ENCODE peak calls at places on chromosomes 6 and 20, in six cellular contexts. One of them, this sample, is unnamed.

GRCh38 chr6:7513534-7513933 is 27.9 kb upstream of the DSP start:
- DNase-seq in HT1080: no peak
- DNase-seq in activated naive CD4-positive, alpha-beta T cell treated with anti-CD3 and anti-CD28 coated beads for 36 hours: no peak
- DNase-seq in endothelial cell: no peak
- DNase-seq in adrenal gland: no peak
- DNase-seq in NCI-H1417: no peak
- DNase-seq in this sample: no peak

GRCh38 chr6:148628251-148628650 is 118.6 kb upstream of the UST start:
- DNase-seq in HT1080: no peak
- DNase-seq in activated naive CD4-positive, alpha-beta T cell treated with anti-CD3 and anti-CD28 coated beads for 36 hours: no peak
- DNase-seq in endothelial cell: no peak
- DNase-seq in adrenal gland: no peak
- DNase-seq in NCI-H1417: no peak
- DNase-seq in this sample: no peak

GRCh38 chr6:13398421-13398994 is 70.2 kb upstream of the TBC1D7 start:
- DNase-seq in HT1080: no peak
- DNase-seq in activated naive CD4-positive, alpha-beta T cell treated with anti-CD3 and anti-CD28 coated beads for 36 hours: no peak
- DNase-seq in endothelial cell: no peak
- DNase-seq in adrenal gland: no peak
- DNase-seq in NCI-H1417: peak
- DNase-seq in this sample: no peak

GRCh38 chr6:97850458-97851218 is 567.6 kb upstream of the MMS22L start:
- DNase-seq in HT1080: peak
- DNase-seq in activated naive CD4-positive, alpha-beta T cell treated with anti-CD3 and anti-CD28 coated beads for 36 hours: no peak
- DNase-seq in endothelial cell: no peak
- DNase-seq in adrenal gland: no peak
- DNase-seq in NCI-H1417: peak
- DNase-seq in this sample: no peak

GRCh38 chr6:100461273-100461919 is 3.3 kb downstream of the SIM1 start:
- DNase-seq in HT1080: peak
- DNase-seq in activated naive CD4-positive, alpha-beta T cell treated with anti-CD3 and anti-CD28 coated beads for 36 hours: no peak
- DNase-seq in endothelial cell: peak
- DNase-seq in adrenal gland: no peak
- DNase-seq in NCI-H1417: peak
- DNase-seq in this sample: no peak

GRCh38 chr6:162177733-162178132 is 549.8 kb downstream of the PRKN start:
- DNase-seq in HT1080: peak
- DNase-seq in activated naive CD4-positive, alpha-beta T cell treated with anti-CD3 and anti-CD28 coated beads for 36 hours: no peak
- DNase-seq in endothelial cell: no peak
- DNase-seq in adrenal gland: peak
- DNase-seq in NCI-H1417: peak
- DNase-seq in this sample: no peak

GRCh38 chr6:7691021-7691420 is 34.9 kb upstream of the BMP6 start:
- DNase-seq in HT1080: no peak
- DNase-seq in activated naive CD4-positive, alpha-beta T cell treated with anti-CD3 and anti-CD28 coated beads for 36 hours: no peak
- DNase-seq in endothelial cell: no peak
- DNase-seq in adrenal gland: no peak
- DNase-seq in NCI-H1417: no peak
- DNase-seq in this sample: peak

GRCh38 chr20:57090590-57091560 is 175.6 kb downstream of the BMP7 start:
- DNase-seq in HT1080: no peak
- DNase-seq in activated naive CD4-positive, alpha-beta T cell treated with anti-CD3 and anti-CD28 coated beads for 36 hours: no peak
- DNase-seq in endothelial cell: no peak
- DNase-seq in adrenal gland: no peak
- DNase-seq in NCI-H1417: no peak
- DNase-seq in this sample: no peak

GRCh38 chr6:150756170-150756569 is 109.3 kb upstream of the MTHFD1L start:
- DNase-seq in HT1080: no peak
- DNase-seq in activated naive CD4-positive, alpha-beta T cell treated with anti-CD3 and anti-CD28 coated beads for 36 hours: no peak
- DNase-seq in endothelial cell: no peak
- DNase-seq in adrenal gland: no peak
- DNase-seq in NCI-H1417: no peak
- DNase-seq in this sample: no peak

GRCh38 chr6:43698584-43699349 is 11.2 kb upstream of the MRPS18A start:
- DNase-seq in HT1080: peak
- DNase-seq in activated naive CD4-positive, alpha-beta T cell treated with anti-CD3 and anti-CD28 coated beads for 36 hours: no peak
- DNase-seq in endothelial cell: no peak
- DNase-seq in adrenal gland: peak
- DNase-seq in NCI-H1417: no peak
- DNase-seq in this sample: no peak

GRCh38 chr6:28896505-28897392 is 27.0 kb downstream of the TRIM27 start:
- DNase-seq in HT1080: peak
- DNase-seq in activated naive CD4-positive, alpha-beta T cell treated with anti-CD3 and anti-CD28 coated beads for 36 hours: peak
- DNase-seq in endothelial cell: peak
- DNase-seq in adrenal gland: peak
- DNase-seq in NCI-H1417: peak
- DNase-seq in this sample: peak

GRCh38 chr20:17747431-17747846 is 47.7 kb downstream of the BANF2 start:
- DNase-seq in HT1080: peak
- DNase-seq in activated naive CD4-positive, alpha-beta T cell treated with anti-CD3 and anti-CD28 coated beads for 36 hours: no peak
- DNase-seq in endothelial cell: no peak
- DNase-seq in adrenal gland: peak
- DNase-seq in NCI-H1417: no peak
- DNase-seq in this sample: peak

GRCh38 chr6:2911171-2911570 is 8.1 kb upstream of the SERPINB9 start:
- DNase-seq in HT1080: no peak
- DNase-seq in activated naive CD4-positive, alpha-beta T cell treated with anti-CD3 and anti-CD28 coated beads for 36 hours: no peak
- DNase-seq in endothelial cell: no peak
- DNase-seq in adrenal gland: no peak
- DNase-seq in NCI-H1417: no peak
- DNase-seq in this sample: peak

GRCh38 chr6:56729719-56730118 is 87.0 kb upstream of the DST start:
- DNase-seq in HT1080: peak
- DNase-seq in activated naive CD4-positive, alpha-beta T cell treated with anti-CD3 and anti-CD28 coated beads for 36 hours: no peak
- DNase-seq in endothelial cell: no peak
- DNase-seq in adrenal gland: no peak
- DNase-seq in NCI-H1417: no peak
- DNase-seq in this sample: peak

GRCh38 chr20:17525650-17526049 is 5.5 kb downstream of the BFSP1 start:
- DNase-seq in HT1080: peak
- DNase-seq in activated naive CD4-positive, alpha-beta T cell treated with anti-CD3 and anti-CD28 coated beads for 36 hours: peak
- DNase-seq in endothelial cell: no peak
- DNase-seq in adrenal gland: no peak
- DNase-seq in NCI-H1417: no peak
- DNase-seq in this sample: peak

GRCh38 chr6:73648166-73648565 is 5.6 kb downstream of the SLC17A5 start:
- DNase-seq in HT1080: no peak
- DNase-seq in activated naive CD4-positive, alpha-beta T cell treated with anti-CD3 and anti-CD28 coated beads for 36 hours: no peak
- DNase-seq in endothelial cell: no peak
- DNase-seq in adrenal gland: no peak
- DNase-seq in NCI-H1417: no peak
- DNase-seq in this sample: no peak

GRCh38 chr6:67908377-67908776 is 726.7 kb upstream of the ADGRB3 start:
- DNase-seq in HT1080: no peak
- DNase-seq in activated naive CD4-positive, alpha-beta T cell treated with anti-CD3 and anti-CD28 coated beads for 36 hours: no peak
- DNase-seq in endothelial cell: no peak
- DNase-seq in adrenal gland: no peak
- DNase-seq in NCI-H1417: no peak
- DNase-seq in this sample: no peak

GRCh38 chr6:26336355-26337198 is 28.4 kb upstream of the BTN3A2 start:
- DNase-seq in HT1080: peak
- DNase-seq in activated naive CD4-positive, alpha-beta T cell treated with anti-CD3 and anti-CD28 coated beads for 36 hours: no peak
- DNase-seq in endothelial cell: no peak
- DNase-seq in adrenal gland: no peak
- DNase-seq in NCI-H1417: no peak
- DNase-seq in this sample: peak

GRCh38 chr6:7424967-7425807 is 35.6 kb downstream of the RIOK1 start:
- DNase-seq in HT1080: peak
- DNase-seq in activated naive CD4-positive, alpha-beta T cell treated with anti-CD3 and anti-CD28 coated beads for 36 hours: no peak
- DNase-seq in endothelial cell: no peak
- DNase-seq in adrenal gland: peak
- DNase-seq in NCI-H1417: peak
- DNase-seq in this sample: peak

GRCh38 chr6:4129446-4129845 is 5.9 kb downstream of the ECI2 start:
- DNase-seq in HT1080: peak
- DNase-seq in activated naive CD4-positive, alpha-beta T cell treated with anti-CD3 and anti-CD28 coated beads for 36 hours: no peak
- DNase-seq in endothelial cell: no peak
- DNase-seq in adrenal gland: no peak
- DNase-seq in NCI-H1417: no peak
- DNase-seq in this sample: no peak

GRCh38 chr20:37421988-37422387 is 76.0 kb downstream of the SRC start:
- DNase-seq in HT1080: no peak
- DNase-seq in activated naive CD4-positive, alpha-beta T cell treated with anti-CD3 and anti-CD28 coated beads for 36 hours: no peak
- DNase-seq in endothelial cell: peak
- DNase-seq in adrenal gland: no peak
- DNase-seq in NCI-H1417: no peak
- DNase-seq in this sample: no peak

GRCh38 chr20:36298061-36298460 is 8.1 kb upstream of the DLGAP4 start:
- DNase-seq in HT1080: no peak
- DNase-seq in activated naive CD4-positive, alpha-beta T cell treated with anti-CD3 and anti-CD28 coated beads for 36 hours: no peak
- DNase-seq in endothelial cell: no peak
- DNase-seq in adrenal gland: no peak
- DNase-seq in NCI-H1417: no peak
- DNase-seq in this sample: no peak

GRCh38 chr20:57319584-57319983 is 10.0 kb upstream of the SPO11 start:
- DNase-seq in HT1080: no peak
- DNase-seq in activated naive CD4-positive, alpha-beta T cell treated with anti-CD3 and anti-CD28 coated beads for 36 hours: no peak
- DNase-seq in endothelial cell: no peak
- DNase-seq in adrenal gland: no peak
- DNase-seq in NCI-H1417: no peak
- DNase-seq in this sample: no peak

GRCh38 chr20:46342451-46343357 is 34.4 kb upstream of the CDH22 start:
- DNase-seq in HT1080: no peak
- DNase-seq in activated naive CD4-positive, alpha-beta T cell treated with anti-CD3 and anti-CD28 coated beads for 36 hours: no peak
- DNase-seq in endothelial cell: no peak
- DNase-seq in adrenal gland: no peak
- DNase-seq in NCI-H1417: no peak
- DNase-seq in this sample: no peak

GRCh38 chr6:154951400-154952200 is 43.5 kb upstream of the TIAM2 start:
- DNase-seq in HT1080: peak
- DNase-seq in activated naive CD4-positive, alpha-beta T cell treated with anti-CD3 and anti-CD28 coated beads for 36 hours: peak
- DNase-seq in endothelial cell: no peak
- DNase-seq in adrenal gland: no peak
- DNase-seq in NCI-H1417: no peak
- DNase-seq in this sample: peak

GRCh38 chr6:168919455-168920179 is 334.0 kb downstream of the THBS2 start:
- DNase-seq in HT1080: no peak
- DNase-seq in activated naive CD4-positive, alpha-beta T cell treated with anti-CD3 and anti-CD28 coated beads for 36 hours: no peak
- DNase-seq in endothelial cell: no peak
- DNase-seq in adrenal gland: no peak
- DNase-seq in NCI-H1417: no peak
- DNase-seq in this sample: no peak

GRCh38 chr6:28488916-28489365 is 26.7 kb downstream of the GPX6 start:
- DNase-seq in HT1080: peak
- DNase-seq in activated naive CD4-positive, alpha-beta T cell treated with anti-CD3 and anti-CD28 coated beads for 36 hours: peak
- DNase-seq in endothelial cell: peak
- DNase-seq in adrenal gland: no peak
- DNase-seq in NCI-H1417: no peak
- DNase-seq in this sample: peak

GRCh38 chr6:79941489-79942151 is 5.7 kb downstream of the ELOVL4 start:
- DNase-seq in HT1080: no peak
- DNase-seq in activated naive CD4-positive, alpha-beta T cell treated with anti-CD3 and anti-CD28 coated beads for 36 hours: no peak
- DNase-seq in endothelial cell: no peak
- DNase-seq in adrenal gland: no peak
- DNase-seq in NCI-H1417: no peak
- DNase-seq in this sample: peak

GRCh38 chr6:135334169-135334568 is 153.1 kb downstream of the MYB start:
- DNase-seq in HT1080: peak
- DNase-seq in activated naive CD4-positive, alpha-beta T cell treated with anti-CD3 and anti-CD28 coated beads for 36 hours: no peak
- DNase-seq in endothelial cell: no peak
- DNase-seq in adrenal gland: no peak
- DNase-seq in NCI-H1417: no peak
- DNase-seq in this sample: peak

GRCh38 chr20:9483131-9483530 is 31.3 kb upstream of the LAMP5 start:
- DNase-seq in HT1080: no peak
- DNase-seq in activated naive CD4-positive, alpha-beta T cell treated with anti-CD3 and anti-CD28 coated beads for 36 hours: no peak
- DNase-seq in endothelial cell: no peak
- DNase-seq in adrenal gland: no peak
- DNase-seq in NCI-H1417: no peak
- DNase-seq in this sample: no peak

GRCh38 chr20:43448748-43449535 is 8.8 kb upstream of the SRSF6 start:
- DNase-seq in HT1080: peak
- DNase-seq in activated naive CD4-positive, alpha-beta T cell treated with anti-CD3 and anti-CD28 coated beads for 36 hours: peak
- DNase-seq in endothelial cell: peak
- DNase-seq in adrenal gland: no peak
- DNase-seq in NCI-H1417: peak
- DNase-seq in this sample: peak

GRCh38 chr6:70413829-70414494 is 654 bp downstream of the FAM135A start:
- DNase-seq in HT1080: peak
- DNase-seq in activated naive CD4-positive, alpha-beta T cell treated with anti-CD3 and anti-CD28 coated beads for 36 hours: peak
- DNase-seq in endothelial cell: no peak
- DNase-seq in adrenal gland: no peak
- DNase-seq in NCI-H1417: peak
- DNase-seq in this sample: peak

GRCh38 chr6:147618927-147619326 is 110.4 kb downstream of the SAMD5 start:
- DNase-seq in HT1080: no peak
- DNase-seq in activated naive CD4-positive, alpha-beta T cell treated with anti-CD3 and anti-CD28 coated beads for 36 hours: no peak
- DNase-seq in endothelial cell: no peak
- DNase-seq in adrenal gland: no peak
- DNase-seq in NCI-H1417: no peak
- DNase-seq in this sample: no peak

GRCh38 chr20:62291251-62292066 is 11.3 kb upstream of the ADRM1 start:
- DNase-seq in HT1080: no peak
- DNase-seq in activated naive CD4-positive, alpha-beta T cell treated with anti-CD3 and anti-CD28 coated beads for 36 hours: no peak
- DNase-seq in endothelial cell: no peak
- DNase-seq in adrenal gland: no peak
- DNase-seq in NCI-H1417: no peak
- DNase-seq in this sample: no peak

GRCh38 chr6:137820952-137821351 is 46.1 kb upstream of the TNFAIP3 start:
- DNase-seq in HT1080: no peak
- DNase-seq in activated naive CD4-positive, alpha-beta T cell treated with anti-CD3 and anti-CD28 coated beads for 36 hours: no peak
- DNase-seq in endothelial cell: no peak
- DNase-seq in adrenal gland: no peak
- DNase-seq in NCI-H1417: no peak
- DNase-seq in this sample: no peak

GRCh38 chr20:42985628-42986027 is 204.1 kb downstream of the PTPRT start:
- DNase-seq in HT1080: no peak
- DNase-seq in activated naive CD4-positive, alpha-beta T cell treated with anti-CD3 and anti-CD28 coated beads for 36 hours: no peak
- DNase-seq in endothelial cell: no peak
- DNase-seq in adrenal gland: no peak
- DNase-seq in NCI-H1417: no peak
- DNase-seq in this sample: no peak

GRCh38 chr20:49603209-49603627 is 35.3 kb upstream of the PTGIS start:
- DNase-seq in HT1080: no peak
- DNase-seq in activated naive CD4-positive, alpha-beta T cell treated with anti-CD3 and anti-CD28 coated beads for 36 hours: no peak
- DNase-seq in endothelial cell: peak
- DNase-seq in adrenal gland: no peak
- DNase-seq in NCI-H1417: no peak
- DNase-seq in this sample: no peak

GRCh38 chr6:77740380-77740779 is 87.5 kb downstream of the MEI4 start:
- DNase-seq in HT1080: no peak
- DNase-seq in activated naive CD4-positive, alpha-beta T cell treated with anti-CD3 and anti-CD28 coated beads for 36 hours: no peak
- DNase-seq in endothelial cell: no peak
- DNase-seq in adrenal gland: no peak
- DNase-seq in NCI-H1417: no peak
- DNase-seq in this sample: peak

GRCh38 chr6:155341130-155341828 is 27.0 kb upstream of the TFB1M start:
- DNase-seq in HT1080: peak
- DNase-seq in activated naive CD4-positive, alpha-beta T cell treated with anti-CD3 and anti-CD28 coated beads for 36 hours: no peak
- DNase-seq in endothelial cell: no peak
- DNase-seq in adrenal gland: no peak
- DNase-seq in NCI-H1417: no peak
- DNase-seq in this sample: peak

This sample was measured in mammary epithelial cell.